ENCODE peak calls at places on chromosomes 13 and 19, in ten cellular contexts. One of them, this sample, is unnamed.

GRCh38 chr19:33405491-33406461 is 32.3 kb downstream of the CEBPG start:
- DNase-seq in ACHN: no peak
- DNase-seq in memory B cell: no peak
- DNase-seq in T-cell: no peak
- DNase-seq in astrocyte of the spinal cord: no peak
- DNase-seq in psoas muscle: peak; percentile 59
- DNase-seq in NCI-H460: no peak
- DNase-seq in frontal cortex: no peak
- DNase-seq in tibial artery: peak; percentile 16
- DNase-seq in GM04503: no peak
- DNase-seq in this sample: no peak

GRCh38 chr13:113735194-113735593 is 23.8 kb upstream of the TMEM255B start:
- DNase-seq in GM04503: no peak
- DNase-seq in frontal cortex: no peak
- DNase-seq in psoas muscle: no peak
- DNase-seq in T-cell: no peak
- DNase-seq in memory B cell: no peak
- DNase-seq in ACHN: no peak
- DNase-seq in NCI-H460: no peak
- DNase-seq in astrocyte of the spinal cord: no peak
- DNase-seq in tibial artery: no peak
- DNase-seq in this sample: no peak

GRCh38 chr13:28527629-28528028 is 32.7 kb upstream of the FLT1 start:
- DNase-seq in psoas muscle: peak; percentile 47
- DNase-seq in memory B cell: peak; percentile 49
- DNase-seq in frontal cortex: no peak
- DNase-seq in tibial artery: peak; percentile 38
- DNase-seq in GM04503: no peak
- DNase-seq in ACHN: no peak
- DNase-seq in astrocyte of the spinal cord: no peak
- DNase-seq in NCI-H460: no peak
- DNase-seq in T-cell: no peak
- DNase-seq in this sample: no peak

GRCh38 chr19:55649579-55650557 is 1.9 kb downstream of the CCDC106 start:
- DNase-seq in psoas muscle: peak; percentile 36
- DNase-seq in memory B cell: no peak
- DNase-seq in tibial artery: no peak
- DNase-seq in NCI-H460: no peak
- DNase-seq in T-cell: no peak
- DNase-seq in astrocyte of the spinal cord: no peak
- DNase-seq in frontal cortex: no peak
- DNase-seq in GM04503: no peak
- DNase-seq in ACHN: no peak
- DNase-seq in this sample: no peak

GRCh38 chr13:63408227-63409202 is 1992.9 kb upstream of the PCDH20 start:
- DNase-seq in astrocyte of the spinal cord: peak; percentile 88
- DNase-seq in ACHN: no peak
- DNase-seq in psoas muscle: no peak
- DNase-seq in NCI-H460: no peak
- DNase-seq in frontal cortex: no peak
- DNase-seq in T-cell: no peak
- DNase-seq in tibial artery: no peak
- DNase-seq in GM04503: no peak
- DNase-seq in memory B cell: no peak
- DNase-seq in this sample: no peak

GRCh38 chr13:32426981-32427851 is 714 bp downstream of the N4BP2L1 start:
- DNase-seq in GM04503: no peak
- DNase-seq in NCI-H460: no peak
- DNase-seq in memory B cell: peak; percentile 60
- DNase-seq in astrocyte of the spinal cord: peak; percentile 23
- DNase-seq in tibial artery: peak; percentile 61
- DNase-seq in frontal cortex: peak; percentile 52
- DNase-seq in T-cell: peak; percentile 61
- DNase-seq in psoas muscle: peak; percentile 79
- DNase-seq in ACHN: peak; percentile 31
- DNase-seq in this sample: no peak

GRCh38 chr19:5681446-5682292 is 842 bp downstream of the HSD11B1L start:
- DNase-seq in ACHN: no peak
- DNase-seq in NCI-H460: no peak
- DNase-seq in memory B cell: no peak
- DNase-seq in astrocyte of the spinal cord: no peak
- DNase-seq in GM04503: no peak
- DNase-seq in psoas muscle: no peak
- DNase-seq in frontal cortex: no peak
- DNase-seq in tibial artery: no peak
- DNase-seq in T-cell: no peak
- DNase-seq in this sample: no peak

GRCh38 chr13:97200081-97200942 is 21.8 kb upstream of the MBNL2 start:
- DNase-seq in NCI-H460: no peak
- DNase-seq in GM04503: no peak
- DNase-seq in frontal cortex: no peak
- DNase-seq in memory B cell: no peak
- DNase-seq in ACHN: no peak
- DNase-seq in astrocyte of the spinal cord: no peak
- DNase-seq in psoas muscle: no peak
- DNase-seq in tibial artery: no peak
- DNase-seq in T-cell: no peak
- DNase-seq in this sample: no peak

GRCh38 chr19:52351512-52351911 is 15.5 kb downstream of the ZNF610 start:
- DNase-seq in GM04503: no peak
- DNase-seq in frontal cortex: no peak
- DNase-seq in ACHN: no peak
- DNase-seq in NCI-H460: no peak
- DNase-seq in T-cell: no peak
- DNase-seq in tibial artery: no peak
- DNase-seq in psoas muscle: no peak
- DNase-seq in memory B cell: no peak
- DNase-seq in astrocyte of the spinal cord: no peak
- DNase-seq in this sample: no peak

This sample was measured in H54.